ENCODE peak calls at places on chromosomes 6 and 20, in ten cellular contexts. One of them, this sample, is unnamed.

GRCh38 chr6:139429559-139430150 is 55.2 kb upstream of the CITED2 start:
- DNase-seq in HCT116: no peak
- DNase-seq in mammary epithelial cell: no peak
- DNase-seq in keratinocyte: no peak
- DNase-seq in GM23248: no peak
- DNase-seq in astrocyte: no peak
- DNase-seq in H1: no peak
- DNase-seq in PC-3: no peak
- DNase-seq in neural progenitor cell: peak
- DNase-seq in HepG2: no peak
- DNase-seq in this sample: no peak

GRCh38 chr6:154508573-154509375 is 1.7 kb downstream of the CNKSR3 start:
- DNase-seq in neural progenitor cell: no peak
- DNase-seq in PC-3: peak
- DNase-seq in H1: no peak
- DNase-seq in astrocyte: peak
- DNase-seq in GM23248: peak
- DNase-seq in mammary epithelial cell: peak
- DNase-seq in keratinocyte: no peak
- DNase-seq in HCT116: no peak
- DNase-seq in HepG2: peak
- DNase-seq in this sample: no peak

GRCh38 chr20:19756756-19757486 is 1.1 kb upstream of the RIN2 start:
- DNase-seq in keratinocyte: no peak
- DNase-seq in H1: no peak
- DNase-seq in GM23248: no peak
- DNase-seq in HCT116: no peak
- DNase-seq in PC-3: peak
- DNase-seq in neural progenitor cell: no peak
- DNase-seq in astrocyte: no peak
- DNase-seq in HepG2: no peak
- DNase-seq in mammary epithelial cell: no peak
- DNase-seq in this sample: no peak

GRCh38 chr20:19783966-19784401 is 25.9 kb downstream of the RIN2 start:
- DNase-seq in mammary epithelial cell: peak
- DNase-seq in H1: no peak
- DNase-seq in neural progenitor cell: no peak
- DNase-seq in GM23248: peak
- DNase-seq in HepG2: peak
- DNase-seq in astrocyte: peak
- DNase-seq in keratinocyte: peak
- DNase-seq in PC-3: peak
- DNase-seq in HCT116: no peak
- DNase-seq in this sample: no peak

GRCh38 chr6:15908871-15909270 is 220.0 kb upstream of the MYLIP start:
- DNase-seq in keratinocyte: no peak
- DNase-seq in neural progenitor cell: no peak
- DNase-seq in PC-3: no peak
- DNase-seq in GM23248: no peak
- DNase-seq in HepG2: no peak
- DNase-seq in H1: no peak
- DNase-seq in astrocyte: no peak
- DNase-seq in mammary epithelial cell: no peak
- DNase-seq in HCT116: no peak
- DNase-seq in this sample: no peak

GRCh38 chr20:42749548-42749947 is 440.2 kb downstream of the PTPRT start:
- DNase-seq in HepG2: no peak
- DNase-seq in astrocyte: no peak
- DNase-seq in PC-3: no peak
- DNase-seq in mammary epithelial cell: no peak
- DNase-seq in HCT116: no peak
- DNase-seq in keratinocyte: no peak
- DNase-seq in H1: no peak
- DNase-seq in GM23248: no peak
- DNase-seq in neural progenitor cell: no peak
- DNase-seq in this sample: no peak

GRCh38 chr6:170031096-170031471 is 259.8 kb downstream of the DLL1 start:
- DNase-seq in HepG2: no peak
- DNase-seq in HCT116: no peak
- DNase-seq in astrocyte: no peak
- DNase-seq in PC-3: peak
- DNase-seq in mammary epithelial cell: no peak
- DNase-seq in keratinocyte: no peak
- DNase-seq in neural progenitor cell: no peak
- DNase-seq in H1: no peak
- DNase-seq in GM23248: peak
- DNase-seq in this sample: no peak

GRCh38 chr20:25285856-25286798 is 38.2 kb downstream of the PYGB start:
- DNase-seq in astrocyte: no peak
- DNase-seq in neural progenitor cell: no peak
- DNase-seq in GM23248: no peak
- DNase-seq in H1: peak
- DNase-seq in mammary epithelial cell: no peak
- DNase-seq in keratinocyte: no peak
- DNase-seq in HCT116: no peak
- DNase-seq in HepG2: no peak
- DNase-seq in PC-3: no peak
- DNase-seq in this sample: no peak

GRCh38 chr20:14785065-14785743 is 447.8 kb upstream of the FLRT3 start:
- DNase-seq in GM23248: no peak
- DNase-seq in astrocyte: no peak
- DNase-seq in keratinocyte: no peak
- DNase-seq in mammary epithelial cell: no peak
- DNase-seq in PC-3: no peak
- DNase-seq in HCT116: no peak
- DNase-seq in HepG2: no peak
- DNase-seq in H1: no peak
- DNase-seq in neural progenitor cell: no peak
- DNase-seq in this sample: no peak

GRCh38 chr6:12233693-12234551 is 56.2 kb upstream of the EDN1 start:
- DNase-seq in GM23248: peak
- DNase-seq in neural progenitor cell: peak
- DNase-seq in astrocyte: peak
- DNase-seq in HepG2: peak
- DNase-seq in PC-3: peak
- DNase-seq in H1: no peak
- DNase-seq in mammary epithelial cell: peak
- DNase-seq in keratinocyte: peak
- DNase-seq in HCT116: peak
- DNase-seq in this sample: peak

GRCh38 chr6:144379356-144379755 is 94.2 kb downstream of the UTRN start:
- DNase-seq in astrocyte: peak
- DNase-seq in neural progenitor cell: no peak
- DNase-seq in H1: no peak
- DNase-seq in GM23248: peak
- DNase-seq in PC-3: no peak
- DNase-seq in HepG2: no peak
- DNase-seq in mammary epithelial cell: no peak
- DNase-seq in HCT116: no peak
- DNase-seq in keratinocyte: no peak
- DNase-seq in this sample: no peak

GRCh38 chr6:16426241-16426640 is 187.9 kb downstream of the GMPR start:
- DNase-seq in PC-3: no peak
- DNase-seq in neural progenitor cell: no peak
- DNase-seq in HCT116: no peak
- DNase-seq in astrocyte: no peak
- DNase-seq in GM23248: no peak
- DNase-seq in mammary epithelial cell: no peak
- DNase-seq in keratinocyte: no peak
- DNase-seq in HepG2: no peak
- DNase-seq in H1: no peak
- DNase-seq in this sample: no peak

GRCh38 chr6:63674635-63675034 is 39.0 kb downstream of the PHF3 start:
- DNase-seq in mammary epithelial cell: no peak
- DNase-seq in astrocyte: no peak
- DNase-seq in PC-3: no peak
- DNase-seq in keratinocyte: no peak
- DNase-seq in GM23248: no peak
- DNase-seq in H1: no peak
- DNase-seq in neural progenitor cell: no peak
- DNase-seq in HepG2: no peak
- DNase-seq in HCT116: no peak
- DNase-seq in this sample: no peak

GRCh38 chr6:116424001-116424400 is 37.2 kb upstream of the CALHM6 start:
- DNase-seq in astrocyte: no peak
- DNase-seq in PC-3: peak
- DNase-seq in H1: no peak
- DNase-seq in GM23248: peak
- DNase-seq in HepG2: no peak
- DNase-seq in HCT116: no peak
- DNase-seq in mammary epithelial cell: peak
- DNase-seq in keratinocyte: no peak
- DNase-seq in neural progenitor cell: no peak
- DNase-seq in this sample: no peak

GRCh38 chr6:99473730-99474129 is 41.5 kb downstream of the USP45 start:
- DNase-seq in astrocyte: no peak
- DNase-seq in H1: no peak
- DNase-seq in GM23248: no peak
- DNase-seq in HCT116: no peak
- DNase-seq in HepG2: no peak
- DNase-seq in neural progenitor cell: no peak
- DNase-seq in PC-3: no peak
- DNase-seq in mammary epithelial cell: no peak
- DNase-seq in keratinocyte: no peak
- DNase-seq in this sample: no peak

GRCh38 chr6:37517411-37517812 is 17.7 kb upstream of the CCDC167 start:
- DNase-seq in keratinocyte: no peak
- DNase-seq in astrocyte: no peak
- DNase-seq in mammary epithelial cell: no peak
- DNase-seq in PC-3: no peak
- DNase-seq in HepG2: no peak
- DNase-seq in neural progenitor cell: no peak
- DNase-seq in GM23248: peak
- DNase-seq in HCT116: no peak
- DNase-seq in H1: no peak
- DNase-seq in this sample: no peak

GRCh38 chr6:29827579-29828470 is at the start of gene HLA-G:
- DNase-seq in H1: peak
- DNase-seq in HCT116: no peak
- DNase-seq in HepG2: no peak
- DNase-seq in astrocyte: no peak
- DNase-seq in neural progenitor cell: peak
- DNase-seq in keratinocyte: no peak
- DNase-seq in PC-3: no peak
- DNase-seq in mammary epithelial cell: no peak
- DNase-seq in GM23248: no peak
- DNase-seq in this sample: peak
- TF ChIP-seq EZH2 in H1: peak
- TF ChIP-seq EZH2 in HCT116: no peak
- TF ChIP-seq EZH2 in HepG2: no peak
- TF ChIP-seq EZH2 in astrocyte: peak
- TF ChIP-seq EZH2 in neural progenitor cell: peak
- TF ChIP-seq EZH2 in keratinocyte: peak
- TF ChIP-seq EZH2 in PC-3: no peak
- TF ChIP-seq EZH2 in mammary epithelial cell: no peak
- TF ChIP-seq EZH2 in GM23248: no peak
- TF ChIP-seq EZH2 in this sample: peak

DNA sequence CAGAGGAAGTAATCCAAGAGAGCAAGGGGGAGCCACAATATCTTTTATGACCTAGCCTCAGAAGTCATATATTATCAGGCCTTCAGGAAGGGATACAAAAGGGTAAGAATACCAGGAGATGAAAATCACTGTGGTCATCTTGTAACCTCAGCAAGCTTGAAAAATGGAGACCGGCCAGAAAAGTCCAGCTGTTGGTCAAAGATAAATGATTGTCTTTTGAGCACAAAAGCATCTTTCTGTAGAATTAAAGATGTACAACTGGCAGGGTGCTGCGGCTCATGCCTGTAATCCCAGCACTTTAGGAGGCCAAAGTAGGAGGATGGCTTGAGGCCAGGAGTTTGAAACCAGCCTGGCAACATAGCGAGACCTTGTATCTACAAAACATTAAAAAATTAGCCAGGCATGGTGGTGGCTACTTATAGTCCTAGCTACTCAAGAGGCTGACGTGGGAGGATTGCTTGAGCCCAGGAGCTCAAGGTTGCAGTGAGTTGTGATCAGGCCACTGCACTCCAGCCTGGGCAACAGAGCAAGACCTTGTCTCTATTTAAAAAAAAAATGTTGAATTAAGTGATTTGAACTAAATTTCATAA is 118.0 kb upstream of the MARCKS start:
- DNase-seq in HepG2: no peak
- DNase-seq in GM23248: no peak
- DNase-seq in mammary epithelial cell: no peak
- DNase-seq in neural progenitor cell: no peak
- DNase-seq in keratinocyte: no peak
- DNase-seq in PC-3: no peak
- DNase-seq in H1: no peak
- DNase-seq in astrocyte: no peak
- DNase-seq in HCT116: no peak
- DNase-seq in this sample: no peak
- H3K27ac ChIP-seq in HepG2: no peak
- H3K27ac ChIP-seq in GM23248: no peak
- H3K27ac ChIP-seq in mammary epithelial cell: no peak
- H3K27ac ChIP-seq in neural progenitor cell: no peak
- H3K27ac ChIP-seq in keratinocyte: no peak
- H3K27ac ChIP-seq in PC-3: no peak
- H3K27ac ChIP-seq in H1: no peak
- H3K27ac ChIP-seq in astrocyte: no peak
- H3K27ac ChIP-seq in HCT116: no peak
- H3K27ac ChIP-seq in this sample: no peak

GRCh38 chr6:166165558-166166313 is 1.9 kb downstream of the TBXT start:
- DNase-seq in mammary epithelial cell: no peak
- DNase-seq in astrocyte: no peak
- DNase-seq in PC-3: no peak
- DNase-seq in HepG2: no peak
- DNase-seq in keratinocyte: no peak
- DNase-seq in GM23248: no peak
- DNase-seq in neural progenitor cell: no peak
- DNase-seq in H1: no peak
- DNase-seq in HCT116: no peak
- DNase-seq in this sample: peak
- TF ChIP-seq EZH2 in mammary epithelial cell: no peak
- TF ChIP-seq EZH2 in astrocyte: peak
- TF ChIP-seq EZH2 in PC-3: no peak
- TF ChIP-seq EZH2 in HepG2: no peak
- TF ChIP-seq EZH2 in keratinocyte: no peak
- TF ChIP-seq EZH2 in GM23248: no peak
- TF ChIP-seq EZH2 in neural progenitor cell: no peak
- TF ChIP-seq EZH2 in H1: peak
- TF ChIP-seq EZH2 in HCT116: no peak
- TF ChIP-seq EZH2 in this sample: peak

DNA sequence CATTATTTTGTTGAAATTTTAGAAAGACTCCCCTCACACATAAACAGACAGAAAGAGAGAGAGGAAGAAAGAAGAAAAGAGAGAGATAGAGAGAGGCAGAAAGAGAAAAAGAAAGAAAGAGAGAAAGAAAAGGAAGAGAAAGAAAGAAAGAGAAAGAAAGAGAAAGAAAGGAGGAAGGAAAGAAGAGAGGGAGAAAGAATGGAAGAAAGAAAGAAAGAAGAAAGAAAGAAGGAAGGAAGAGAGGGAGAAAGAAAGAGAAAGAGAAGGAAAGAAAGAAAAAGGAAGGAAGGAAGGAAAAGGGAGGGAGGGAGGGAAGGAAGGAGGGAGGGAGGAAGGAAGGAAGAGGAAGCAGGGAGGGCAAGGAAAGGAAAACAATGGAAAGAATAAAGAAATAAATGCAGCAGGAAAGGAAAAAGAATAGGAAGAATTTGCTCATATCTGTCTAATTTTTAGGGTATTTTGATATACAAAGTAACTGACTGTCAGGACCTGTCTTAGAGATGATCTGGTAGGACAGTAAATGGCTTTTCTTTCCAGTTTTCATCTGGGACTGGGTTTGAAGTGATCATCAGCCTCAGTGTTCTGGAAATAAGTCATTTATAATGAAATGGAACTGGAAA is 325.6 kb downstream of the LAMA2 start:
- DNase-seq in H1: no peak
- DNase-seq in HepG2: no peak
- DNase-seq in PC-3: no peak
- DNase-seq in mammary epithelial cell: no peak
- DNase-seq in HCT116: no peak
- DNase-seq in astrocyte: no peak
- DNase-seq in keratinocyte: no peak
- DNase-seq in neural progenitor cell: no peak
- DNase-seq in GM23248: no peak
- DNase-seq in this sample: no peak
- H3K27ac ChIP-seq in H1: no peak
- H3K27ac ChIP-seq in HepG2: no peak
- H3K27ac ChIP-seq in PC-3: no peak
- H3K27ac ChIP-seq in mammary epithelial cell: no peak
- H3K27ac ChIP-seq in HCT116: no peak
- H3K27ac ChIP-seq in astrocyte: no peak
- H3K27ac ChIP-seq in keratinocyte: no peak
- H3K27ac ChIP-seq in neural progenitor cell: no peak
- H3K27ac ChIP-seq in GM23248: no peak
- H3K27ac ChIP-seq in this sample: no peak

This sample was measured in GM23338.